ENCODE peak calls at places on chromosomes 12 and 14, in five cellular contexts. H, S, J, D and O are unnamed samples.

GRCh38 chr12:109735825-109736551 is 22.4 kb downstream of the FAM222A start:
- DNase-seq in H (no peak), S (peak), J (no peak), D (no peak), O (no peak)

GRCh38 chr12:120853188-120853587 is 51.0 kb downstream of the SPPL3 start:
- DNase-seq in H (no peak), S (no peak), J (no peak), D (no peak), O (no peak)

GRCh38 chr14:52706286-52706685 is 714 bp upstream of the PSMC6 start:
- DNase-seq in H (no peak), S (no peak), J (no peak), D (no peak), O (no peak)

GRCh38 chr12:57895337-57896138 is 45.8 kb upstream of the ATP23 start:
- DNase-seq in H (no peak), S (no peak), J (no peak), D (no peak), O (no peak)

GRCh38 chr14:87522575-87522974 is 470.4 kb downstream of the GALC start:
- DNase-seq in H (no peak), S (no peak), J (no peak), D (no peak), O (no peak)

GRCh38 chr14:88228519-88229236 is 94.4 kb downstream of the KCNK10 start:
- DNase-seq in H (no peak), S (no peak), J (no peak), D (no peak), O (no peak)

GRCh38 chr12:126873701-126874100 is 1393.3 kb upstream of the TMEM132C start:
- DNase-seq in H (no peak), S (no peak), J (no peak), D (no peak), O (no peak)

GRCh38 chr14:67517083-67517482 is 16.0 kb upstream of the PLEKHH1 start:
- DNase-seq in H (no peak), S (peak), J (no peak), D (no peak), O (peak)

GRCh38 chr14:104968153-104968527 is 10.0 kb downstream of the AHNAK2 start:
- DNase-seq in H (no peak), S (peak), J (no peak), D (no peak), O (no peak)

GRCh38 chr12:88303335-88303734 is 161.2 kb downstream of the TMTC3 start:
- DNase-seq in H (no peak), S (no peak), J (no peak), D (no peak), O (no peak)

GRCh38 chr14:22839159-22839779 is 2.9 kb downstream of the MMP14 start:
- DNase-seq in H (no peak), S (no peak), J (peak), D (no peak), O (no peak)

GRCh38 chr14:63192085-63192484 is 12.2 kb upstream of the RHOJ start:
- DNase-seq in H (no peak), S (peak), J (no peak), D (no peak), O (no peak)

GRCh38 chr12:76012656-76013055 is 18.9 kb downstream of the PHLDA1 start:
- DNase-seq in H (no peak), S (no peak), J (no peak), D (no peak), O (no peak)

GRCh38 chr12:25495336-25496097 is 57.6 kb downstream of the LMNTD1 start:
- DNase-seq in H (no peak), S (no peak), J (no peak), D (no peak), O (no peak)

GRCh38 chr14:104130974-104131651 is 7.3 kb upstream of the KIF26A start:
- DNase-seq in H (no peak), S (peak), J (peak), D (no peak), O (no peak)

GRCh38 chr12:81963651-81964050 is 204.5 kb upstream of the PPFIA2 start:
- DNase-seq in H (no peak), S (no peak), J (no peak), D (no peak), O (no peak)

GRCh38 chr14:31898835-31899528 is 178.1 kb upstream of the ARHGAP5 start:
- DNase-seq in H (no peak), S (no peak), J (no peak), D (no peak), O (no peak)

GRCh38 chr14:65352964-65353530 is 59.5 kb upstream of the FUT8 start:
- DNase-seq in H (no peak), S (no peak), J (no peak), D (no peak), O (no peak)

GRCh38 chr14:65446159-65446558 is 33.6 kb downstream of the FUT8 start:
- DNase-seq in H (no peak), S (no peak), J (no peak), D (no peak), O (no peak)